ENCODE peak calls at places on chromosomes 1 and 21, in six cellular contexts. C is H9, F is neuronal stem cell, P is mesenchymal stem cell, V is mesendoderm, K is H1. W is an unnamed sample.

GRCh38 chr1:5927506-5928370 is 64.5 kb downstream of the NPHP4 start:
- DNase-seq in K (no peak), V (no peak), C (no peak), F (no peak), P (no peak), W (no peak)

GRCh38 chr1:232891656-232892317 is 58.6 kb upstream of the NTPCR start:
- DNase-seq in K (no peak), C (no peak), V (no peak), F (no peak), P (peak; percentile 40), W (peak; percentile 13)

GRCh38 chr1:75908717-75909152 is 23.5 kb downstream of the ASB17 start:
- DNase-seq in F (peak; percentile 38), K (peak; percentile 9), V (peak; percentile 79), P (peak; percentile 64), C (peak; percentile 52), W (peak; percentile 50)

GRCh38 chr1:5751833-5752714 is 240.2 kb downstream of the NPHP4 start:
- DNase-seq in C (no peak), K (no peak), V (peak; percentile 66), F (no peak), P (no peak), W (no peak)

GRCh38 chr21:29904359-29905282 is 35.2 kb downstream of the GRIK1 start:
- DNase-seq in P (no peak), K (no peak), F (no peak), C (peak; percentile 32), V (peak; percentile 10), W (no peak)

GRCh38 chr1:31783846-31784245 is 19.7 kb upstream of the ADGRB2 start:
- DNase-seq in V (no peak), P (no peak), F (no peak), K (no peak), C (peak; percentile 20), W (no peak)

GRCh38 chr1:156052862-156053769 is 482 bp downstream of the UBQLN4 start:
- DNase-seq in P (peak; percentile 86), K (no peak), C (peak; percentile 86), V (peak; percentile 83), F (peak; percentile 79), W (peak; percentile 69)

GRCh38 chr1:247627951-247628350 is 22.6 kb downstream of the OR2G3 start:
- DNase-seq in V (no peak), F (no peak), K (no peak), C (no peak), P (no peak), W (no peak)

GRCh38 chr1:193614817-193615216 is 428.4 kb upstream of the B3GALT2 start:
- DNase-seq in P (peak; percentile 10), K (no peak), V (peak; percentile 50), C (no peak), F (no peak), W (peak; percentile 79)

GRCh38 chr1:192795913-192796312 is 12.9 kb upstream of the RGS2 start:
- DNase-seq in P (no peak), V (no peak), F (no peak), K (no peak), C (no peak), W (no peak)

GRCh38 chr1:55634516-55634915 is 419.4 kb upstream of the USP24 start:
- DNase-seq in P (no peak), C (no peak), V (no peak), F (no peak), K (no peak), W (no peak)

GRCh38 chr21:29496337-29496736 is 197.6 kb downstream of the BACH1 start:
- DNase-seq in F (no peak), C (no peak), P (no peak), V (no peak), K (no peak), W (no peak)

GRCh38 chr1:240965581-240966091 is 353.7 kb upstream of the GREM2 start:
- DNase-seq in V (peak; percentile 30), K (no peak), C (no peak), F (no peak), P (no peak), W (no peak)

GRCh38 chr1:11961230-11961629 is 19.0 kb upstream of the MFN2 start:
- DNase-seq in P (peak; percentile 58), F (no peak), V (no peak), K (no peak), C (no peak), W (no peak)

GRCh38 chr1:29708381-29708780 is 472.1 kb downstream of the PTPRU start:
- DNase-seq in V (peak; percentile 7), K (no peak), P (peak; percentile 33), C (no peak), F (no peak), W (peak; percentile 69)

GRCh38 chr1:214398490-214398889 is 117.5 kb downstream of the SMYD2 start:
- DNase-seq in K (no peak), F (no peak), P (no peak), V (no peak), C (no peak), W (no peak)

GRCh38 chr1:173411835-173412742 is 65.0 kb upstream of the PRDX6 start:
- DNase-seq in V (no peak), K (no peak), C (no peak), P (peak; percentile 96), F (no peak), W (peak; percentile 89)

GRCh38 chr1:94773931-94774422 is 46.2 kb upstream of the SLC44A3 start:
- DNase-seq in C (no peak), V (peak; percentile 96), K (no peak), P (peak; percentile 93), F (no peak), W (peak; percentile 85)

GRCh38 chr1:147504801-147505303 is 36.4 kb upstream of the BCL9 start:
- DNase-seq in P (peak; percentile 40), C (peak; percentile 94), K (no peak), F (peak; percentile 72), V (peak; percentile 96), W (peak; percentile 15)

GRCh38 chr1:55214903-55215193 is 316 bp downstream of the USP24 start:
- DNase-seq in C (peak; percentile 58), V (peak; percentile 76), F (peak; percentile 54), K (no peak), P (peak; percentile 64), W (peak; percentile 49)

GRCh38 chr1:117540532-117540931 is 65.3 kb upstream of the TENT5C start:
- DNase-seq in V (no peak), P (no peak), C (no peak), K (no peak), F (no peak), W (no peak)

GRCh38 chr1:246513619-246514343 is 6.7 kb upstream of the SMYD3 start:
- DNase-seq in F (no peak), C (no peak), P (no peak), K (no peak), V (no peak), W (no peak)

GRCh38 chr1:197774691-197775281 is 494 bp downstream of the DENND1B start:
- DNase-seq in C (peak; percentile 42), P (peak; percentile 62), K (no peak), V (peak; percentile 31), F (peak; percentile 35), W (peak; percentile 41)

GRCh38 chr1:238063454-238063853 is 172.7 kb upstream of the ZP4 start:
- DNase-seq in P (peak; percentile 17), K (no peak), V (no peak), C (no peak), F (no peak), W (peak; percentile 55)

GRCh38 chr1:66300280-66300973 is 233.5 kb upstream of the SGIP1 start:
- DNase-seq in V (no peak), C (no peak), F (no peak), K (no peak), P (no peak), W (no peak)

GRCh38 chr1:194755241-194755953 is 1569.0 kb upstream of the B3GALT2 start:
- DNase-seq in F (no peak), P (no peak), V (no peak), K (no peak), C (no peak), W (peak; percentile 6)

GRCh38 chr1:179788259-179788658 is 45.2 kb downstream of the FAM163A start:
- DNase-seq in P (no peak), F (no peak), K (no peak), V (peak; percentile 35), C (peak; percentile 73), W (no peak)

GRCh38 chr1:24010650-24011049 is 30.5 kb upstream of the SRSF10 start:
- DNase-seq in F (no peak), V (no peak), K (no peak), P (no peak), C (no peak), W (no peak)
- H2BK15ac ChIP-seq in F (no peak overlapping the region), V (no peak overlapping the region), K (no peak overlapping the region), P (no peak overlapping the region), C (no peak overlapping the region), W (no peak overlapping the region)

GRCh38 chr1:95927061-95927460 is 693.1 kb downstream of the RWDD3 start:
- DNase-seq in K (no peak), C (no peak), V (no peak), F (no peak), P (no peak), W (no peak)

GRCh38 chr1:95924684-95925083 is 690.7 kb downstream of the RWDD3 start:
- DNase-seq in K (no peak), P (no peak), C (no peak), F (no peak), V (no peak), W (no peak)

GRCh38 chr1:95926331-95926730 is 692.3 kb downstream of the RWDD3 start:
- DNase-seq in K (no peak), V (no peak), C (no peak), P (no peak), F (no peak), W (no peak)
- H2BK15ac ChIP-seq in K (no peak overlapping the region), V (no peak overlapping the region), C (no peak overlapping the region), P (no peak overlapping the region), F (no peak overlapping the region), W (no peak overlapping the region)

DNA sequence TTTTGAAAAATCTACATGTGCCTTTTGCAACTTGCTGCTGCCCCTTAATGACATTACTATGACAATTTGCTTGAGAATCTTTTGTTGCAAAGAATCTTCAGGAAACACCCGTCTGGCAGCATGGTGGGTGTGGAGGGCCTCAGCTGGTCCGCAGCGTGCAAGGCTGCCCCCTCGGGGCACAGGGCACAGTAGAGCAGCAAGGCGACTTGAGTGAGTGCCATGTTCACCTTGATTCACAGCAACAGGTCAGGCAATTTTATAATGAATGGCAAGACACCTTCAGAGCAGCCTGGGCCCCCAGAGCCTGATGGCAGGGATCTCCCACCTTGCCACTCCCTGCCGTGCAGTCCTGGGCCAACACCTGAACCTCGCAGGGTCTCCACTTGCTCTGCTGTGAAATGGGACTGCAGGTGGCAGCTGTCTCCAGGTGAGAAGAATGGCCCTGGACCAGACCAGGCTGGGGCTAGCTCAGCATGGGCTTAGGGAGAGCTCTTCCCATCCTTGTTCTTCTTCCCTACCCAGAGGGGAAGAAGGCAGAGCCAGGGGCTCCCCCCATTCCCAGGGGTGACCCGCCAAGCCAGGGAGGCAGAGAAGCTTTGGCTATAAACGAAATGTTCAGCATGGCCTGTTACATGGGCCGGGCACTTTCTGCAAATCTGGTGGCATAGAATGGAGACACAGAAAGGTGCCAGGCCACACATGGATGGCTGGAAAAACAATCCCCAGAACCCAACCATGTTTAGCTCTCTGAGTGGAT is 34.5 kb upstream of the ACTRT2 start:
- DNase-seq in V (no peak), P (no peak), K (no peak), F (no peak), C (no peak), W (no peak)
- H2BK15ac ChIP-seq in V (no peak overlapping the region), P (no peak overlapping the region), K (no peak overlapping the region), F (no peak overlapping the region), C (no peak overlapping the region), W (no peak overlapping the region)

DNA sequence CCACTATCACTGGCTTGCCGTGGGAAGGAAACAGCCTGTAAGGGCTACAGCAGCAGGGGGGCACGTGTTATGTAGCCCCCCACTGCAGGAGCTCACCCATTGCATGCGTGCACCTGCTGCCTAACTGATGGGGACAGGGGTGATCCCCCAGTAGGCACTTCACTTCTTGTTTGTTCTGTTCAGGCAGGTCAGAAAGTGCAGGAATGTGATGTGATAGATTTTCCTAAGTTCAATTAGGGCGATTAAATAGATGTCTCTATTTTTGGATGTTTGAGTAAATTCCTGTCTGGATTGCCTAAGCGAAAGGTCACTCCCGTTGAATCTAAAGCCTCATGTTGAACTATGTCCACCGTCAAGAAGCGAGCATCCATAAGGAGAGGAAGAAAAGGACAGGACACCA is 78.8 kb upstream of the LPGAT1 start:
- DNase-seq in V (no peak), C (no peak), K (no peak), P (no peak), F (no peak), W (no peak)
- H2BK15ac ChIP-seq in V (no peak overlapping the region), C (no peak overlapping the region), K (no peak overlapping the region), P (no peak overlapping the region), F (no peak overlapping the region), W (no peak overlapping the region)